ENCODE peak calls at places on chromosome 17, in seven cellular contexts. G is colonic mucosa; X is left ventricle myocardium inferior; I is cardiac muscle cell; R is astrocyte; Z is activated naive CD4-positive, alpha-beta T cell treated with anti-CD3 and anti-CD28 coated beads, Interleukin-2, amount 10 ng/mL, durations not matched to agents 7 days and 5 days; V is HT1080. F is an unnamed sample.

GRCh38 chr17:47762733-47763132 is 29.7 kb downstream of the TBX21 start:
- DNase-seq in G (no peak), X (no peak), I (no peak), R (no peak), Z (no peak), V (no peak), F (no peak)

GRCh38 chr17:56623383-56623782 is 29.9 kb downstream of the NOG start:
- DNase-seq in G (no peak), X (no peak), I (no peak), R (no peak), Z (no peak), V (no peak), F (no peak)

GRCh38 chr17:73647767-73648542 is 3.7 kb upstream of the SDK2 start:
- DNase-seq in G (no peak), X (no peak), I (no peak), R (no peak), Z (no peak), V (no peak), F (no peak)

GRCh38 chr17:77011173-77012011 is 129.4 kb upstream of the SEC14L1 start:
- DNase-seq in G (peak), X (no peak), I (peak), R (no peak), Z (peak), V (peak), F (no peak)

GRCh38 chr17:48565024-48565558 is 13.1 kb downstream of the HOXB4 start:
- DNase-seq in G (no peak), X (no peak), I (no peak), R (no peak), Z (no peak), V (no peak), F (no peak)

GRCh38 chr17:17693253-17693954 is 12.1 kb downstream of the RAI1 start:
- DNase-seq in G (peak), X (peak), I (peak), R (no peak), Z (no peak), V (peak), F (no peak)

GRCh38 chr17:69506489-69506888 is 92.0 kb downstream of the MAP2K6 start:
- DNase-seq in G (no peak), X (no peak), I (no peak), R (no peak), Z (no peak), V (no peak), F (no peak)

GRCh38 chr17:4362141-4362540 is 4.3 kb downstream of the UBE2G1 start:
- DNase-seq in G (no peak), X (no peak), I (peak), R (no peak), Z (no peak), V (no peak), F (no peak)

GRCh38 chr17:7969434-7969833 is 33.0 kb upstream of the GUCY2D start:
- DNase-seq in G (no peak), X (no peak), I (peak), R (no peak), Z (no peak), V (no peak), F (no peak)

GRCh38 chr17:63113167-63113566 is 147.1 kb downstream of the TANC2 start:
- DNase-seq in G (no peak), X (no peak), I (peak), R (no peak), Z (no peak), V (no peak), F (no peak)

GRCh38 chr17:63487014-63487339 is 10.1 kb downstream of the ACE start:
- DNase-seq in G (no peak), X (no peak), I (no peak), R (no peak), Z (no peak), V (no peak), F (no peak)

GRCh38 chr17:50696365-50696879 is 11.3 kb downstream of the ANKRD40 start:
- DNase-seq in G (no peak), X (no peak), I (no peak), R (no peak), Z (no peak), V (no peak), F (no peak)

GRCh38 chr17:72338304-72338703 is 217.5 kb downstream of the SOX9 start:
- DNase-seq in G (no peak), X (no peak), I (no peak), R (no peak), Z (no peak), V (no peak), F (no peak)

GRCh38 chr17:63440127-63440769 is 5.9 kb downstream of the CYB561 start:
- DNase-seq in G (no peak), X (no peak), I (no peak), R (no peak), Z (peak), V (no peak), F (no peak)

GRCh38 chr17:75647061-75647460 is 13.8 kb downstream of the SMIM5 start:
- DNase-seq in G (no peak), X (no peak), I (no peak), R (no peak), Z (no peak), V (no peak), F (no peak)

GRCh38 chr17:40862985-40863733 is 3.9 kb downstream of the KRT12 start:
- DNase-seq in G (no peak), X (no peak), I (peak), R (no peak), Z (peak), V (no peak), F (no peak)

GRCh38 chr17:67289174-67289876 is 44.3 kb upstream of the HELZ start:
- DNase-seq in G (peak), X (peak), I (peak), R (peak), Z (no peak), V (no peak), F (no peak)

GRCh38 chr17:57166803-57167202 is 81.8 kb downstream of the AKAP1 start:
- DNase-seq in G (no peak), X (no peak), I (no peak), R (no peak), Z (no peak), V (no peak), F (no peak)

GRCh38 chr17:59761385-59762021 is 54.0 kb downstream of the VMP1 start:
- DNase-seq in G (no peak), X (no peak), I (peak), R (peak), Z (no peak), V (no peak), F (no peak)

GRCh38 chr17:64786337-64786736 is 124.2 kb upstream of the SMURF2 start:
- DNase-seq in G (peak), X (no peak), I (no peak), R (no peak), Z (no peak), V (no peak), F (no peak)

GRCh38 chr17:2238432-2239169 is 65.0 kb downstream of the SMG6 start:
- DNase-seq in G (no peak), X (peak), I (no peak), R (no peak), Z (peak), V (no peak), F (no peak)

GRCh38 chr17:64398330-64398729 is 7.7 kb upstream of the PECAM1 start:
- DNase-seq in G (no peak), X (no peak), I (no peak), R (no peak), Z (no peak), V (no peak), F (no peak)

GRCh38 chr17:34892864-34893263 is 68.4 kb downstream of the CCT6B start:
- DNase-seq in G (no peak), X (no peak), I (peak), R (no peak), Z (no peak), V (peak), F (no peak)

GRCh38 chr17:37392024-37392590 is 14.5 kb downstream of the ACACA start:
- DNase-seq in G (no peak), X (no peak), I (peak), R (peak), Z (no peak), V (peak), F (no peak)

GRCh38 chr17:78973792-78974520 is 5.8 kb downstream of the LGALS3BP start:
- DNase-seq in G (no peak), X (no peak), I (no peak), R (no peak), Z (no peak), V (no peak), F (no peak)

GRCh38 chr17:36503456-36504155 is 17.1 kb downstream of the ZNHIT3 start:
- DNase-seq in G (no peak), X (no peak), I (no peak), R (no peak), Z (no peak), V (no peak), F (no peak)

GRCh38 chr17:197352-197751 is 15.9 kb upstream of the DOC2B start:
- DNase-seq in G (no peak), X (no peak), I (no peak), R (no peak), Z (no peak), V (no peak), F (no peak)

F was measured in NCI-H187 treated with DMSO at 0.1 percent for 48 hours.